ENCODE peak calls at places on chromosomes 5 and 9, in five cellular contexts. I is brain microvascular endothelial cell; X is T47D; W is fibroblast of mammary gland; J is activated CD4-positive, alpha-beta T cell treated with anti-CD3 and anti-CD28 coated beads for 48 hours. O is an unnamed sample.
A peak's percentile ranks its signal among the peaks of the same experiment; 100 is the strongest.

GRCh38 chr5:72447751-72448150 is 59.5 kb downstream of the ZNF366 start:
- DNase-seq in X (no peak), I (no peak), W (no peak), J (no peak), O (no peak)

GRCh38 chr9:76271755-76272154 is 122.5 kb downstream of the RFK start:
- DNase-seq in W (peak; percentile 8), J (no peak), I (peak; percentile 47), X (no peak), O (no peak)

GRCh38 chr9:38649731-38650363 is 29.5 kb upstream of the ANKRD18A start:
- DNase-seq in I (no peak), W (no peak), X (no peak), J (no peak), O (no peak)

GRCh38 chr5:1315709-1316587 is 21.1 kb upstream of the TERT start:
- DNase-seq in X (peak; percentile 86), I (no peak), J (peak; percentile 61), W (no peak), O (no peak)

GRCh38 chr5:146344155-146345118 is 5.8 kb downstream of the POU4F3 start:
- DNase-seq in I (no peak), W (no peak), X (no peak), J (peak; percentile 19), O (no peak)

GRCh38 chr5:180755601-180756000 is 15.7 kb upstream of the OR2Y1 start:
- DNase-seq in W (no peak), J (no peak), X (no peak), I (no peak), O (no peak)

GRCh38 chr9:131649646-131650045 is 90.2 kb downstream of the RAPGEF1 start:
- DNase-seq in I (no peak), X (no peak), W (no peak), J (no peak), O (no peak)

GRCh38 chr5:133251296-133252132 is 199.7 kb downstream of the HSPA4 start:
- DNase-seq in W (no peak), I (no peak), J (no peak), X (no peak), O (no peak)

GRCh38 chr5:181223729-181224389 is 778 bp downstream of the TRIM41 start:
- DNase-seq in X (no peak), W (no peak), I (no peak), J (peak; percentile 59), O (no peak)

GRCh38 chr5:55817030-55817429 is 34.1 kb upstream of the IL31RA start:
- DNase-seq in I (no peak), J (no peak), W (peak; percentile 18), X (no peak), O (no peak)

GRCh38 chr9:94805585-94805984 is 79.1 kb downstream of the AOPEP start:
- DNase-seq in W (peak; percentile 85), I (peak; percentile 68), J (no peak), X (no peak), O (no peak)

GRCh38 chr5:168425997-168426863 is 60.0 kb upstream of the RARS1 start:
- DNase-seq in I (no peak), W (no peak), J (no peak), X (no peak), O (no peak)

GRCh38 chr5:98349251-98349989 is 424.0 kb upstream of the RGMB start:
- DNase-seq in W (peak; percentile 77), X (no peak), J (no peak), I (peak; percentile 88), O (peak; percentile 64)

GRCh38 chr5:143865421-143865820 is 53.5 kb downstream of the HMHB1 start:
- DNase-seq in J (no peak), W (no peak), I (no peak), X (no peak), O (no peak)

GRCh38 chr9:21060919-21061561 is 16.7 kb downstream of the IFNB1 start:
- DNase-seq in J (no peak), I (peak; percentile 14), W (peak; percentile 73), X (no peak), O (peak; percentile 12)

GRCh38 chr5:58094031-58094430 is 365.9 kb downstream of the PLK2 start:
- DNase-seq in W (peak; percentile 11), X (no peak), I (no peak), J (peak; percentile 19), O (no peak)

GRCh38 chr9:23775549-23775948 is 50.5 kb downstream of the ELAVL2 start:
- DNase-seq in W (no peak), J (no peak), I (no peak), X (no peak), O (no peak)

GRCh38 chr5:39395521-39395920 is 29.3 kb downstream of the DAB2 start:
- DNase-seq in W (no peak), X (no peak), I (no peak), J (no peak), O (no peak)

GRCh38 chr5:83179966-83180365 is 102.6 kb downstream of the XRCC4 start:
- DNase-seq in J (no peak), W (peak; percentile 3), I (no peak), X (no peak), O (no peak)

GRCh38 chr5:169384661-169385060 is 83.7 kb upstream of the SLIT3 start:
- DNase-seq in J (no peak), X (no peak), W (no peak), I (no peak), O (no peak)

GRCh38 chr5:14316471-14316870 is 173.3 kb downstream of the TRIO start:
- DNase-seq in I (no peak), X (no peak), W (no peak), J (no peak), O (no peak)